ENCODE peak calls at places on chromosomes 1 and 21, in four cellular contexts. O is IMR-90, A is mesenchymal stem cell, H is H9. T is an unnamed sample.

GRCh38 chr1:2583331-2583791 is 3.2 kb upstream of the PRXL2B start:
- DNase-seq in H (no peak), O (no peak), A (no peak), T (peak)

GRCh38 chr1:40379785-40380452 is 6.4 kb downstream of the SMAP2 start:
- DNase-seq in O (peak), H (no peak), A (peak), T (no peak)

GRCh38 chr1:215076312-215076711 is 6.2 kb upstream of the KCNK2 start:
- DNase-seq in H (peak), O (peak), A (peak), T (peak)

GRCh38 chr1:40592107-40592773 is 60.8 kb downstream of the ZNF684 start:
- DNase-seq in A (peak), H (peak), O (peak), T (peak)

GRCh38 chr1:25232866-25233784 is 823 bp upstream of the SYF2 start:
- DNase-seq in O (peak), A (peak), H (peak), T (peak)

GRCh38 chr1:84412316-84412942 is 14.1 kb downstream of the DNASE2B start:
- DNase-seq in A (peak), O (peak), H (no peak), T (no peak)

GRCh38 chr1:147892216-147892615 is 10.4 kb upstream of the GJA8 start:
- DNase-seq in H (peak), O (no peak), A (no peak), T (peak)

GRCh38 chr1:7255303-7256058 is 470.2 kb downstream of the CAMTA1 start:
- DNase-seq in A (peak), O (peak), H (no peak), T (no peak)

GRCh38 chr1:45815667-45816458 is 12.5 kb downstream of the MAST2 start:
- DNase-seq in A (peak), O (peak), H (no peak), T (no peak)

GRCh38 chr1:42210421-42211133 is 46.0 kb upstream of the GUCA2A start:
- DNase-seq in H (no peak), A (no peak), O (peak), T (no peak)

GRCh38 chr1:241343956-241344355 is 13.0 kb downstream of the RGS7 start:
- DNase-seq in A (no peak), O (no peak), H (no peak), T (no peak)

GRCh38 chr1:227316941-227317540 is 1.3 kb downstream of the CDC42BPA start:
- DNase-seq in H (no peak), A (peak), O (peak), T (no peak)

GRCh38 chr1:33361553-33362262 is 40.8 kb upstream of the A3GALT2 start:
- DNase-seq in O (no peak), H (no peak), A (peak), T (peak)

GRCh38 chr1:45522324-45523104 is 830 bp upstream of the PRDX1 start:
- DNase-seq in O (peak), A (no peak), H (peak), T (peak)

GRCh38 chr1:92482665-92483441 is 3.9 kb downstream of the GFI1 start:
- DNase-seq in O (no peak), H (peak), A (no peak), T (peak)

GRCh38 chr1:100767176-100767876 is 47.8 kb downstream of the VCAM1 start:
- DNase-seq in O (peak), H (no peak), A (no peak), T (no peak)

GRCh38 chr1:109312978-109313775 is 6.4 kb upstream of the MYBPHL start:
- DNase-seq in H (no peak), A (no peak), O (no peak), T (no peak)

GRCh38 chr1:89725016-89725380 is 92.1 kb downstream of the LRRC8C start:
- DNase-seq in A (peak), H (no peak), O (peak), T (no peak)

GRCh38 chr1:212719633-212720032 is 20.0 kb upstream of the BATF3 start:
- DNase-seq in O (no peak), A (no peak), H (no peak), T (no peak)

GRCh38 chr1:84883286-84883685 is 9.7 kb downstream of the LPAR3 start:
- DNase-seq in O (peak), A (peak), H (no peak), T (no peak)

GRCh38 chr1:203265541-203265940 is 36.1 kb upstream of the CHIT1 start:
- DNase-seq in O (no peak), H (no peak), A (no peak), T (no peak)

GRCh38 chr1:59079434-59080135 is 217.3 kb upstream of the FGGY start:
- DNase-seq in H (no peak), A (no peak), O (peak), T (no peak)

GRCh38 chr1:226485192-226485591 is 63.4 kb upstream of the STUM start:
- DNase-seq in O (no peak), A (no peak), H (no peak), T (no peak)

DNA sequence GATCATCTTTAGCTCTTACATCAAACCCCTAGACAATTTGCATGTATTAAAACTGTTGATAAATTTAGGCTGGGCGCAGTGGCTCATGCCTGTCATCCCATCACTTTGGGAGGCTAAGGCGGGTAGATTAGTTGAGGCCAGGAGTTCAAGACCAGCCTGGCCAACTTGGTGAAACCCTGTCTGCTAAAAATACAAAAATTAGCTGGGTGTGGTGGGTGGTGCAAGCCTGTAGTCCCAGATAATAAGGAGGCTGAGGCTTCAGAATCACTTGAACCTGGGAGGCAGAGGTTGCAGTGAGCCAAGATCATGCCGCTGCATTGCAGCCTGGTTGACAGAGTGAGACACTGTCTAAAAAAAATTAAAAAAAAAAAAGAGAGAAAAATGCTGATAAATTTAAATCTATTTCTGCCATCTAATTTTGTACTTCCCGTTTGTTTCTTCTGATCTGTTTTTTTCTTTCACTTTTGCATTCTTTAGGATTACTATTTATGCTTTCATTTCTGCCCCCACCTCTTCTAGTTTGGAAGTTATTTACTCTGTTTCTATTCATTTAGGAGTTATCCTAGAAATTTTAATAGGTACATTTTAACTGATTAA is 3.1 kb upstream of the DENND1B start:
- DNase-seq in O (no peak), A (no peak), H (no peak), T (no peak)
- H3K4me2 ChIP-seq in O (no peak), A (no peak), H (no peak), T (no peak)

GRCh38 chr1:156706647-156707008 is 1.2 kb upstream of the CRABP2 start:
- DNase-seq in H (peak), O (no peak), A (peak), T (peak)

GRCh38 chr1:156705918-156706646 is 699 bp upstream of the CRABP2 start:
- DNase-seq in O (peak), H (peak), A (peak), T (peak)

GRCh38 chr1:156704930-156705320 is 458 bp downstream of the CRABP2 start:
- DNase-seq in A (peak), H (no peak), O (peak), T (peak)

GRCh38 chr1:156704166-156704711 is 1.1 kb downstream of the CRABP2 start:
- DNase-seq in O (no peak), A (no peak), H (no peak), T (peak)

GRCh38 chr1:156705321-156705917 is at the start of gene CRABP2:
- DNase-seq in H (no peak), O (no peak), A (peak), T (peak)
- H3K23ac ChIP-seq in H (no peak), O (no peak), A (no peak), T (peak)

DNA sequence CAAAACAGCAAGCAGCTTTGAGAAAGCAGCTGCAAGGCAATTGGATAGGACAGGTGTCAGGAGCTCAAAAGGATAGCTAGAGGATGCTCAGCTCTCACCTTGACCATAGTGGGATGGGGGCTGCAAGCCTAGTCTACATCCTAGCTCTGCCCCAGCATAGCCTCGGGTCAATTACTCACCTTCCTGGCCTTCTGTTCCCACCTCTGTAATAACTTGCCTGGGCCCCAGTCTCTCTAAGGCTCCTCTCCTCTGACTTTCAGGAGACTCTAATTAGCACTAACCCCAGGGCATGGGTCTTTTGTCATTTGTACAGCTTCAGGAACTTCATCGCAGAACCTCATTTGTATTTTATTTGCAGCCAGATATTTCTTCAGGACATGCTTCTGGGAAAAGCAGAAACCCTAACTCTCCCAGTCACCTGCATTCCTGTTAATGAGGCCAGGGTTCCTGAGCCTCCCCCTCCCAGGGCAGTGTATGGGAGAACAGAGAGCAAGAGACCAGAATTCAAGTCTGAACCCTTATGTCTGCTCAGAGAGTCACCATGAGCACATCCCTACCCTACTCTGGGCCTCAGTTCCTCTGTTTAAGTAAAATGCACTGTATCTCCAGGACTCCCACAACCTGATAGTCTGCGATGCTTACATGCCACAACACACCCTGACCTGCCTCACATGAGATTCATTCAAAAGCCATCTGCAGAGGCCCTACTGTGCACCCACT is 108.1 kb downstream of the MATN1 start:
- DNase-seq in H (no peak), A (no peak), O (no peak), T (peak)
- H3K4me2 ChIP-seq in H (no peak), A (no peak), O (no peak), T (no peak)

GRCh38 chr21:42121792-42122191 is 50.7 kb downstream of the UMODL1 start:
- DNase-seq in A (no peak), O (no peak), H (no peak), T (no peak)
- H3K23ac ChIP-seq in A (no peak), O (no peak), H (no peak), T (no peak)

GRCh38 chr1:160374701-160375443 is 8.0 kb downstream of the NHLH1 start:
- DNase-seq in H (peak), O (no peak), A (no peak), T (peak)
- H3K4me2 ChIP-seq in H (peak), O (no peak), A (no peak), T (peak)

DNA sequence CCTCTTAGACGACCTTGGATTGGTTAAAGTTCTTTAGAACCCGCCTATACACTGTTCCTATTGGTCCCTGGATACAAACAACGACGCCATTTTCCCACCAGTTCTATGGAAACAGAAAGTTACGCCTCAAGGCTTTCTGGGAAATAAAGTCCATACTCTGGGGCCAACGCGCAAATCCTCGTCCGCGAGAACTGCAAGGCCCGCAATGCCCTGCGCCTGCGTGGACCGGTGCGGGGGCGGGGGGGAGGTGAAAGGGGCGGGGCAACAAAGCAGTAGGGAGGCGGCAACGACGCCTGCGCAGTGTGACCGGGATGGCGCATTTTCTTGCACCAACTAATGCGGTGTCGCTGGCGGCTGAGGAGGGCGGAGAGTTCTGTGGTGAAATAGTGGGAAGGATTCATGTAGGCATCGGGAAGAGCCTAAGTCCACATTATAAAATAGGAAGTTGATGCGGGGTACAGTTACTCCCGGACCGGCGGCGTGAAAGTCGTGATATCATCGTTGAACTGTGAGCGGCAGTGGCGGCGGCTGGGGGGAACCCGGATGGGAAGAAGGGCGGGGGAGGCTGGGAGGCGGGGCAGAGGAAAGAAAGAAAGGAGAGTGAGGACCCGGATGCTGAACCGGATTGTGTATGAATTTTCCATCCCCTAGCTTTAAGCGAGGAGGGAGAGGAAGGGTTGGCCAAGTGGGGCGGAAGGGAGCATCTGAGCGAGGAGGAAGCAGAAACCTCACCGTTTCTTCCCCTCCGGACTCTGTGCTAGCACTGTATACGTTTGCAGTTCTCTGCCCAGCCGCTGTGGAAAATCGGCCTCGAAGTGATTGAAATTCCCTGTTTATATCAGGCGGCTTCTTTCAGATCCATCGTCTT is at the start of gene GGPS1:
- DNase-seq in A (peak), O (peak), H (peak), T (peak)
- H3K23ac ChIP-seq in A (no peak), O (peak), H (no peak), T (peak)

GRCh38 chr1:107142370-107142668 is 1.5 kb downstream of the NTNG1 start:
- DNase-seq in H (no peak), A (no peak), O (no peak), T (no peak)
- H3K4me2 ChIP-seq in H (peak), A (peak), O (no peak), T (no peak)

GRCh38 chr1:53524428-53525400 is 65.5 kb downstream of the DMRTB1 start:
- DNase-seq in H (no peak), O (no peak), A (no peak), T (no peak)

GRCh38 chr1:53527368-53527767 is 68.2 kb downstream of the DMRTB1 start:
- DNase-seq in A (no peak), O (no peak), H (no peak), T (no peak)

GRCh38 chr1:53525595-53525994 is 66.4 kb downstream of the DMRTB1 start:
- DNase-seq in A (no peak), O (no peak), H (peak), T (peak)

GRCh38 chr1:53529555-53529954 is 70.4 kb downstream of the DMRTB1 start:
- DNase-seq in O (no peak), H (no peak), A (no peak), T (no peak)

DNA sequence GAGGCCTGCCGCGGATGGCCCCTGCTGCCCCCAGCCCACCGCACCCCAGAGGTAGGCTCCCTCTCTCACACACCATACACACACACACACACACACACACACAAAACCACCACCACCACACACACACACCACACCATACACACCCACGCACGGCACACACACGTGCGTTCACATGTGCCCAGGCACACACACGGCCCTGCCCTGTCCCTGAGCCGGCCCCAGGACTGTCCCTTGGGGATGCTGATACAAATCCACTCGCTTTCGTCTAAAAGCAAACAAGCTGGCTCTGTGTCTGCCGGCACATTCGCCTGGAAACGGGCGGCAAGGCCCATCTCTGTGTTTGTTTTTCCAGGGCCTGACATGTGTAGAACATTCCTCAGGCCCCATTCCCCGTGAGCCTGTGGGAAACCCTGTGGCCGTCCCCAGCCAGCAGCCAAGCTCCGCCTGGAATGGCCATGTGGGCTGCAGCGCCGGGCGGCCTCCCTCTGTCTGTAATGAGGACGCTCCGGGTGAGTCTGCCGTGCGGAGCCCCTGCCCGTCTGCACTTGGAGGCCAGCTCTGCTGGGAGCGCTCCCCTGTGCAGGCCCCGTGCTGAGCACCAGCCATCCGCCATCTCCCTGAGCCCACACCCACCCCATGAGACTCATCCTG is 67.4 kb downstream of the DMRTB1 start:
- DNase-seq in A (peak), O (peak), H (no peak), T (no peak)
- H3K23ac ChIP-seq in A (no peak), O (no peak), H (no peak), T (no peak)

GRCh38 chr1:110880708-110881374 is 7.9 kb downstream of the CD53 start:
- DNase-seq in H (no peak), A (no peak), O (no peak), T (no peak)
- H3K4me2 ChIP-seq in H (no peak), A (no peak), O (no peak), T (no peak)

DNA sequence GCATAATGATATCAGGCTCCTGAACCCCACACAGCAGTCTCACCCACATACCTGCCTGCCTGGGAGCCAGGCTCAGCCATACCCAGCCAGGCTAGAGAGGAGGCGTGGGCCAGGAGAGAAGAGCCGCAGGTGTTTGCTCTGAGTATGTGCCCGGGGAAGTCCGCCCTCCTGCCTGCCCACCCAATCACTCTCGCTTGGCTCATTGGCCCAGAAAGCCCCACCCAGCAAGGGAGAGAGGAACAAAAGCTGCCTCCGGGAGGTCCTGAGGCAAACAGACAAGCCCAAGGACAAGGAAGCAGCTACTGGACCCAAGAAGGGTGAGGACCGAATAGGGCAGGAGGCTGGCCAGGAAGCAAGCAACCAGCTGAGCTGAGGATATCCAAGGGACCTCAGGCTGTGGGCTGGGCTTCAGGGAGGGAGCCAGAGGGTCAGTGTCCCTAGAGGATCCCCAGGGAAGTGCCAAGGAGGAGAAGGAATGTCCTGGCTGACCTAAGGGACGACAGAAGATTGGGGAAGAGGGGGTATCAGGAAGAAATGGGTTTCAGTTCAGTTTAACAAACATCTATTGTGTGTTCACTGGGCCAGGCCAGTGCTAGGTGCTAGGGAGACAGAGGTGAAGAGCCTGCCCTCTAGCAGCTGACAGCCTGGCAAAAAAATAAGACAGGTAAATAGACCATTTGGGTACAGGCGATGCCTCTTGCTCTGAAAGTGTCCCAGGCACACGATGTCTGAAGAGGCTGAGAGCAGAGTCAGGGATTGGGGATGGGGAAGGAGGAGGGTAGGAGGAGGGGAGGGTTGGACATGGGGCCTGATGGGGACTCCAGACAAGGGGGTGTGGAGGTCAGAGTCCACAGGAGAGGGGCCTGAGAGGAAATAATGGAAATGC is at the start of gene GJB4:
- DNase-seq in A (no peak), H (peak), O (no peak), T (peak)
- H3K23ac ChIP-seq in A (no peak), H (no peak), O (no peak), T (no peak)

T was measured in mesendoderm.